ENCODE peak calls at places on chromosomes 5 and 9, in six cellular contexts. I is IMR-90, B is GM13977, N is nephron progenitor cell, K is AG08396, P is colonic mucosa. H is an unnamed sample.

GRCh38 chr5:39209924-39210323 is 9.4 kb downstream of the FYB1 start:
- DNase-seq in I (no peak), B (no peak), N (no peak), K (no peak), P (no peak), H (no peak)

GRCh38 chr5:145637396-145637795 is 197.7 kb downstream of the PRELID2 start:
- DNase-seq in I (peak), B (no peak), N (no peak), K (no peak), P (no peak), H (peak)

GRCh38 chr9:136676297-136676794 is 10.9 kb downstream of the AGPAT2 start:
- DNase-seq in I (no peak), B (no peak), N (no peak), K (no peak), P (no peak), H (no peak)

GRCh38 chr9:106929471-106930198 is 66.7 kb downstream of the ZNF462 start:
- DNase-seq in I (peak), B (no peak), N (no peak), K (peak), P (no peak), H (peak)

GRCh38 chr9:87516222-87516930 is 18.7 kb downstream of the DAPK1 start:
- DNase-seq in I (no peak), B (no peak), N (no peak), K (no peak), P (no peak), H (peak)

GRCh38 chr5:16946725-16947124 is 10.6 kb upstream of the MYO10 start:
- DNase-seq in I (no peak), B (no peak), N (no peak), K (no peak), P (no peak), H (no peak)

GRCh38 chr9:83665576-83666200 is 42.1 kb downstream of the UBQLN1 start:
- DNase-seq in I (no peak), B (peak), N (no peak), K (no peak), P (no peak), H (no peak)

GRCh38 chr9:121709798-121710197 is 58.4 kb downstream of the DAB2IP start:
- DNase-seq in I (peak), B (no peak), N (no peak), K (no peak), P (no peak), H (no peak)

GRCh38 chr9:113620016-113620376 is 156.5 kb downstream of the RGS3 start:
- DNase-seq in I (no peak), B (no peak), N (no peak), K (no peak), P (no peak), H (no peak)

GRCh38 chr5:37896159-37896558 is 56.3 kb upstream of the GDNF start:
- DNase-seq in I (no peak), B (no peak), N (no peak), K (no peak), P (no peak), H (no peak)

GRCh38 chr5:169686137-169686536 is 49.1 kb downstream of the DOCK2 start:
- DNase-seq in I (no peak), B (no peak), N (peak), K (no peak), P (no peak), H (no peak)

GRCh38 chr5:176894298-176894697 is 4.8 kb downstream of the HK3 start:
- DNase-seq in I (no peak), B (no peak), N (no peak), K (no peak), P (no peak), H (no peak)

GRCh38 chr9:111783857-111784256 is 10.9 kb downstream of the SHOC1 start:
- DNase-seq in I (no peak), B (no peak), N (no peak), K (no peak), P (no peak), H (no peak)

GRCh38 chr9:124248992-124249391 is 8.8 kb upstream of the NEK6 start:
- DNase-seq in I (no peak), B (no peak), N (no peak), K (no peak), P (no peak), H (peak)

GRCh38 chr9:86353591-86354047 is 591 bp downstream of the TUT7 start:
- DNase-seq in I (no peak), B (peak), N (peak), K (no peak), P (peak), H (no peak)

GRCh38 chr9:129241725-129242124 is 63.7 kb upstream of the IER5L start:
- DNase-seq in I (no peak), B (no peak), N (no peak), K (no peak), P (no peak), H (no peak)

GRCh38 chr9:33782395-33783152 is 12.8 kb upstream of the PRSS3 start:
- DNase-seq in I (peak), B (no peak), N (no peak), K (no peak), P (no peak), H (peak)

GRCh38 chr9:136584401-136585328 is 38.8 kb upstream of the NOTCH1 start:
- DNase-seq in I (no peak), B (no peak), N (no peak), K (no peak), P (no peak), H (peak)

GRCh38 chr9:100714372-100715099 is 136.7 kb downstream of the CAVIN4 start:
- DNase-seq in I (peak), B (peak), N (peak), K (peak), P (peak), H (peak)

GRCh38 chr5:37054391-37054790 is 177.8 kb downstream of the NIPBL start:
- DNase-seq in I (no peak), B (no peak), N (no peak), K (no peak), P (no peak), H (no peak)

GRCh38 chr5:388266-389196 is 54.4 kb upstream of the EXOC3 start:
- DNase-seq in I (no peak), B (no peak), N (no peak), K (no peak), P (peak), H (no peak)

GRCh38 chr5:66757219-66757833 is 161.1 kb downstream of the MAST4 start:
- DNase-seq in I (peak), B (peak), N (peak), K (peak), P (no peak), H (peak)

GRCh38 chr5:178434851-178435250 is 155.3 kb downstream of the COL23A1 start:
- DNase-seq in I (no peak), B (no peak), N (no peak), K (no peak), P (no peak), H (no peak)

GRCh38 chr5:93395010-93395409 is 186.0 kb downstream of the NR2F1-AS1 start:
- DNase-seq in I (no peak), B (no peak), N (no peak), K (no peak), P (no peak), H (peak)

GRCh38 chr5:148974638-148975330 is 88.1 kb downstream of the SH3TC2 start:
- DNase-seq in I (no peak), B (no peak), N (no peak), K (no peak), P (no peak), H (no peak)

GRCh38 chr5:61641748-61642565 is 309.9 kb downstream of the ZSWIM6 start:
- DNase-seq in I (no peak), B (no peak), N (no peak), K (no peak), P (no peak), H (peak)

GRCh38 chr9:19493174-19493811 is 84.5 kb downstream of the ACER2 start:
- DNase-seq in I (peak), B (peak), N (peak), K (peak), P (peak), H (peak)

GRCh38 chr5:6540111-6540830 is 91.6 kb downstream of the UBE2QL1 start:
- DNase-seq in I (peak), B (no peak), N (no peak), K (no peak), P (peak), H (no peak)

GRCh38 chr5:376951-377325 is 55.4 kb downstream of the AHRR start:
- DNase-seq in I (no peak), B (no peak), N (no peak), K (no peak), P (no peak), H (no peak)

GRCh38 chr9:21681641-21682040 is 120.8 kb upstream of the MTAP start:
- DNase-seq in I (peak), B (no peak), N (no peak), K (no peak), P (no peak), H (peak)

GRCh38 chr9:129026442-129027223 is 1.5 kb downstream of the SH3GLB2 start:
- DNase-seq in I (peak), B (no peak), N (peak), K (peak), P (peak), H (peak)

GRCh38 chr9:93897075-93897970 is 57.8 kb downstream of the BARX1 start:
- DNase-seq in I (no peak), B (no peak), N (no peak), K (no peak), P (no peak), H (no peak)

GRCh38 chr9:107090218-107090617 is 192.9 kb upstream of the RAD23B start:
- DNase-seq in I (no peak), B (no peak), N (no peak), K (no peak), P (no peak), H (no peak)

GRCh38 chr9:21558627-21559401 is 76.7 kb upstream of the IFNE start:
- DNase-seq in I (peak), B (peak), N (no peak), K (peak), P (no peak), H (no peak)